ENCODE peak calls at places on chromosome 10, in four cellular contexts. One of them, this sample, is unnamed.

GRCh38 chr10:10942441-10942840 is 75.2 kb upstream of the CELF2 start:
- DNase-seq in GM20000: no peak
- DNase-seq in esophagus squamous epithelium: no peak
- DNase-seq in sigmoid colon: no peak
- DNase-seq in this sample: no peak

GRCh38 chr10:5814110-5815107 is 1.2 kb upstream of the GDI2 start:
- DNase-seq in GM20000: no peak
- DNase-seq in esophagus squamous epithelium: no peak
- DNase-seq in sigmoid colon: no peak
- DNase-seq in this sample: no peak

GRCh38 chr10:44306147-44306710 is 78.7 kb downstream of the CXCL12 start:
- DNase-seq in GM20000: no peak
- DNase-seq in esophagus squamous epithelium: no peak
- DNase-seq in sigmoid colon: no peak
- DNase-seq in this sample: no peak

GRCh38 chr10:62072901-62073300 is 171.4 kb downstream of the ARID5B start:
- DNase-seq in GM20000: no peak
- DNase-seq in esophagus squamous epithelium: no peak
- DNase-seq in sigmoid colon: no peak
- DNase-seq in this sample: no peak

GRCh38 chr10:132712291-132712690 is 73.7 kb downstream of the NKX6-2 start:
- DNase-seq in GM20000: no peak
- DNase-seq in esophagus squamous epithelium: no peak
- DNase-seq in sigmoid colon: peak
- DNase-seq in this sample: peak

GRCh38 chr10:29667191-29667590 is 32.4 kb upstream of the SVIL start:
- DNase-seq in GM20000: no peak
- DNase-seq in esophagus squamous epithelium: no peak
- DNase-seq in sigmoid colon: no peak
- DNase-seq in this sample: no peak

GRCh38 chr10:69864321-69864720 is 62.6 kb downstream of the COL13A1 start:
- DNase-seq in GM20000: no peak
- DNase-seq in esophagus squamous epithelium: no peak
- DNase-seq in sigmoid colon: no peak
- DNase-seq in this sample: no peak

GRCh38 chr10:121069061-121069850 is 218.1 kb downstream of the WDR11 start:
- DNase-seq in GM20000: no peak
- DNase-seq in esophagus squamous epithelium: no peak
- DNase-seq in sigmoid colon: no peak
- DNase-seq in this sample: no peak

GRCh38 chr10:63133787-63134557 is 844 bp downstream of the NRBF2 start:
- DNase-seq in GM20000: peak
- DNase-seq in esophagus squamous epithelium: no peak
- DNase-seq in sigmoid colon: peak
- DNase-seq in this sample: no peak

GRCh38 chr10:15595260-15595659 is 124.5 kb downstream of the ITGA8 start:
- DNase-seq in GM20000: no peak
- DNase-seq in esophagus squamous epithelium: no peak
- DNase-seq in sigmoid colon: no peak
- DNase-seq in this sample: no peak

GRCh38 chr10:81866753-81867152 is 8.2 kb upstream of the NRG3 start:
- DNase-seq in GM20000: peak
- DNase-seq in esophagus squamous epithelium: no peak
- DNase-seq in sigmoid colon: no peak
- DNase-seq in this sample: no peak

GRCh38 chr10:91289295-91289694 is 68.8 kb downstream of the PCGF5 start:
- DNase-seq in GM20000: no peak
- DNase-seq in esophagus squamous epithelium: no peak
- DNase-seq in sigmoid colon: no peak
- DNase-seq in this sample: no peak

GRCh38 chr10:18325889-18326531 is 185.8 kb downstream of the CACNB2 start:
- DNase-seq in GM20000: no peak
- DNase-seq in esophagus squamous epithelium: no peak
- DNase-seq in sigmoid colon: no peak
- DNase-seq in this sample: no peak

GRCh38 chr10:6037422-6037821 is 24.7 kb downstream of the IL2RA start:
- DNase-seq in GM20000: no peak
- DNase-seq in esophagus squamous epithelium: no peak
- DNase-seq in sigmoid colon: peak
- DNase-seq in this sample: no peak

GRCh38 chr10:58570307-58570723 is 57.6 kb downstream of the BICC1 start:
- DNase-seq in GM20000: no peak
- DNase-seq in esophagus squamous epithelium: no peak
- DNase-seq in sigmoid colon: no peak
- DNase-seq in this sample: no peak

GRCh38 chr10:133158437-133158755 is 1.6 kb upstream of the KNDC1 start:
- DNase-seq in GM20000: no peak
- DNase-seq in esophagus squamous epithelium: no peak
- DNase-seq in sigmoid colon: no peak
- DNase-seq in this sample: peak

GRCh38 chr10:123132576-123133477 is 2.9 kb upstream of the HMX3 start:
- DNase-seq in GM20000: peak
- DNase-seq in esophagus squamous epithelium: peak
- DNase-seq in sigmoid colon: peak
- DNase-seq in this sample: no peak

GRCh38 chr10:24821986-24822385 is 98.3 kb upstream of the ARHGAP21 start:
- DNase-seq in GM20000: no peak
- DNase-seq in esophagus squamous epithelium: no peak
- DNase-seq in sigmoid colon: no peak
- DNase-seq in this sample: no peak

GRCh38 chr10:1605999-1606940 is 131.1 kb downstream of the ADARB2 start:
- DNase-seq in GM20000: no peak
- DNase-seq in esophagus squamous epithelium: no peak
- DNase-seq in sigmoid colon: no peak
- DNase-seq in this sample: no peak

GRCh38 chr10:15237351-15237750 is 68.9 kb upstream of the NMT2 start:
- DNase-seq in GM20000: no peak
- DNase-seq in esophagus squamous epithelium: no peak
- DNase-seq in sigmoid colon: no peak
- DNase-seq in this sample: no peak

GRCh38 chr10:3527144-3527543 is 257.9 kb downstream of the KLF6 start:
- DNase-seq in GM20000: no peak
- DNase-seq in esophagus squamous epithelium: no peak
- DNase-seq in sigmoid colon: no peak
- DNase-seq in this sample: no peak

GRCh38 chr10:102152545-102152890 is 329 bp downstream of the NOLC1 start:
- DNase-seq in GM20000: no peak
- DNase-seq in esophagus squamous epithelium: no peak
- DNase-seq in sigmoid colon: no peak
- DNase-seq in this sample: no peak

GRCh38 chr10:31836569-31837406 is 91.8 kb downstream of the ARHGAP12 start:
- DNase-seq in GM20000: peak
- DNase-seq in esophagus squamous epithelium: no peak
- DNase-seq in sigmoid colon: no peak
- DNase-seq in this sample: no peak

GRCh38 chr10:118950190-118950658 is 79.3 kb upstream of the NANOS1 start:
- DNase-seq in GM20000: no peak
- DNase-seq in esophagus squamous epithelium: no peak
- DNase-seq in sigmoid colon: no peak
- DNase-seq in this sample: no peak

GRCh38 chr10:653991-654646 is 35.3 kb downstream of the DIP2C start:
- DNase-seq in GM20000: no peak
- DNase-seq in esophagus squamous epithelium: no peak
- DNase-seq in sigmoid colon: no peak
- DNase-seq in this sample: no peak

GRCh38 chr10:103968441-103969391 is 1.8 kb downstream of the SLK start:
- DNase-seq in GM20000: no peak
- DNase-seq in esophagus squamous epithelium: no peak
- DNase-seq in sigmoid colon: no peak
- DNase-seq in this sample: no peak

GRCh38 chr10:79268100-79268670 is 79.1 kb upstream of the PPIF start:
- DNase-seq in GM20000: no peak
- DNase-seq in esophagus squamous epithelium: no peak
- DNase-seq in sigmoid colon: no peak
- DNase-seq in this sample: no peak

GRCh38 chr10:23408330-23408976 is 30.4 kb upstream of the OTUD1 start:
- DNase-seq in GM20000: no peak
- DNase-seq in esophagus squamous epithelium: no peak
- DNase-seq in sigmoid colon: no peak
- DNase-seq in this sample: no peak

GRCh38 chr10:98425511-98426352 is 10.8 kb upstream of the PYROXD2 start:
- DNase-seq in GM20000: peak
- DNase-seq in esophagus squamous epithelium: no peak
- DNase-seq in sigmoid colon: peak
- DNase-seq in this sample: no peak

GRCh38 chr10:132571565-132572544 is 34.3 kb downstream of the INPP5A start:
- DNase-seq in GM20000: peak
- DNase-seq in esophagus squamous epithelium: no peak
- DNase-seq in sigmoid colon: peak
- DNase-seq in this sample: peak

GRCh38 chr10:22931948-22932347 is 4.1 kb downstream of the ARMC3 start:
- DNase-seq in GM20000: no peak
- DNase-seq in esophagus squamous epithelium: no peak
- DNase-seq in sigmoid colon: no peak
- DNase-seq in this sample: no peak

GRCh38 chr10:20877554-20877953 is 19.6 kb downstream of the NEBL start:
- DNase-seq in GM20000: no peak
- DNase-seq in esophagus squamous epithelium: no peak
- DNase-seq in sigmoid colon: no peak
- DNase-seq in this sample: no peak

GRCh38 chr10:73117976-73118743 is 7.9 kb downstream of the NUDT13 start:
- DNase-seq in GM20000: peak
- DNase-seq in esophagus squamous epithelium: no peak
- DNase-seq in sigmoid colon: no peak
- DNase-seq in this sample: no peak

GRCh38 chr10:78829570-78829969 is 239.2 kb upstream of the ZMIZ1 start:
- DNase-seq in GM20000: no peak
- DNase-seq in esophagus squamous epithelium: no peak
- DNase-seq in sigmoid colon: no peak
- DNase-seq in this sample: no peak

GRCh38 chr10:9205558-9205957 is 1151.1 kb downstream of the GATA3 start:
- DNase-seq in GM20000: no peak
- DNase-seq in esophagus squamous epithelium: no peak
- DNase-seq in sigmoid colon: no peak
- DNase-seq in this sample: no peak

This sample was measured in chondrocyte.